ENCODE peak calls at places on chromosomes 2 and 18, in five cellular contexts. One of them, this sample, is unnamed.

GRCh38 chr2:20724500-20725053 is 57.6 kb downstream of the GDF7 start:
- DNase-seq in K562: no peak
- DNase-seq in SK-N-SH: no peak
- DNase-seq in esophagus muscularis mucosa: no peak
- DNase-seq in stomach: no peak
- DNase-seq in this sample: no peak

GRCh38 chr2:17599617-17600016 is 59.1 kb downstream of the VSNL1 start:
- DNase-seq in K562: no peak
- DNase-seq in SK-N-SH: no peak
- DNase-seq in esophagus muscularis mucosa: no peak
- DNase-seq in stomach: no peak
- DNase-seq in this sample: no peak

GRCh38 chr2:1600191-1601063 is 143.9 kb downstream of the PXDN start:
- DNase-seq in K562: no peak
- DNase-seq in SK-N-SH: no peak
- DNase-seq in esophagus muscularis mucosa: no peak
- DNase-seq in stomach: no peak
- DNase-seq in this sample: no peak

GRCh38 chr2:48292429-48292828 is 237.5 kb upstream of the STON1 start:
- DNase-seq in K562: no peak
- DNase-seq in SK-N-SH: no peak
- DNase-seq in esophagus muscularis mucosa: no peak
- DNase-seq in stomach: no peak
- DNase-seq in this sample: no peak

GRCh38 chr2:45978302-45978859 is 318.8 kb upstream of the EPAS1 start:
- DNase-seq in K562: no peak
- DNase-seq in SK-N-SH: no peak
- DNase-seq in esophagus muscularis mucosa: peak; percentile 57
- DNase-seq in stomach: no peak
- DNase-seq in this sample: no peak

GRCh38 chr18:23249348-23249747 is 114.1 kb downstream of the CABLES1 start:
- DNase-seq in K562: no peak
- DNase-seq in SK-N-SH: no peak
- DNase-seq in esophagus muscularis mucosa: no peak
- DNase-seq in stomach: no peak
- DNase-seq in this sample: no peak

GRCh38 chr2:101983928-101984327 is 7.8 kb upstream of the IL1R2 start:
- DNase-seq in K562: no peak
- DNase-seq in SK-N-SH: peak; percentile 33
- DNase-seq in esophagus muscularis mucosa: no peak
- DNase-seq in stomach: no peak
- DNase-seq in this sample: no peak

GRCh38 chr2:9740382-9741040 is 102.8 kb upstream of the TAF1B start:
- DNase-seq in K562: no peak
- DNase-seq in SK-N-SH: no peak
- DNase-seq in esophagus muscularis mucosa: no peak
- DNase-seq in stomach: no peak
- DNase-seq in this sample: no peak

GRCh38 chr2:239328306-239329191 is 72.3 kb downstream of the HDAC4 start:
- DNase-seq in K562: no peak
- DNase-seq in SK-N-SH: peak; percentile 83
- DNase-seq in esophagus muscularis mucosa: no peak
- DNase-seq in stomach: peak; percentile 74
- DNase-seq in this sample: peak; percentile 83

GRCh38 chr2:79669714-79670113 is 156.9 kb downstream of the CTNNA2 start:
- DNase-seq in K562: no peak
- DNase-seq in SK-N-SH: no peak
- DNase-seq in esophagus muscularis mucosa: no peak
- DNase-seq in stomach: no peak
- DNase-seq in this sample: no peak

GRCh38 chr18:61870151-61870550 is 22.7 kb downstream of the RNF152 start:
- DNase-seq in K562: no peak
- DNase-seq in SK-N-SH: peak; percentile 23
- DNase-seq in esophagus muscularis mucosa: no peak
- DNase-seq in stomach: no peak
- DNase-seq in this sample: no peak

GRCh38 chr2:239339726-239340654 is 60.8 kb downstream of the HDAC4 start:
- DNase-seq in K562: no peak
- DNase-seq in SK-N-SH: no peak
- DNase-seq in esophagus muscularis mucosa: peak; percentile 89
- DNase-seq in stomach: no peak
- DNase-seq in this sample: no peak

GRCh38 chr2:240136671-240137292 is 677 bp upstream of the COPS9 start:
- DNase-seq in K562: peak; percentile 17
- DNase-seq in SK-N-SH: no peak
- DNase-seq in esophagus muscularis mucosa: no peak
- DNase-seq in stomach: no peak
- DNase-seq in this sample: no peak

GRCh38 chr2:105518897-105519296 is 120.0 kb upstream of the FHL2 start:
- DNase-seq in K562: no peak
- DNase-seq in SK-N-SH: no peak
- DNase-seq in esophagus muscularis mucosa: peak; percentile 87
- DNase-seq in stomach: no peak
- DNase-seq in this sample: no peak

GRCh38 chr2:188976545-188977268 is 2.5 kb downstream of the COL3A1 start:
- DNase-seq in K562: no peak
- DNase-seq in SK-N-SH: no peak
- DNase-seq in esophagus muscularis mucosa: no peak
- DNase-seq in stomach: no peak
- DNase-seq in this sample: no peak

GRCh38 chr2:147460140-147460539 is 384.7 kb upstream of the ACVR2A start:
- DNase-seq in K562: no peak
- DNase-seq in SK-N-SH: no peak
- DNase-seq in esophagus muscularis mucosa: no peak
- DNase-seq in stomach: no peak
- DNase-seq in this sample: no peak

GRCh38 chr2:199309411-199309810 is 148.3 kb downstream of the SATB2 start:
- DNase-seq in K562: no peak
- DNase-seq in SK-N-SH: no peak
- DNase-seq in esophagus muscularis mucosa: no peak
- DNase-seq in stomach: no peak
- DNase-seq in this sample: no peak

DNA sequence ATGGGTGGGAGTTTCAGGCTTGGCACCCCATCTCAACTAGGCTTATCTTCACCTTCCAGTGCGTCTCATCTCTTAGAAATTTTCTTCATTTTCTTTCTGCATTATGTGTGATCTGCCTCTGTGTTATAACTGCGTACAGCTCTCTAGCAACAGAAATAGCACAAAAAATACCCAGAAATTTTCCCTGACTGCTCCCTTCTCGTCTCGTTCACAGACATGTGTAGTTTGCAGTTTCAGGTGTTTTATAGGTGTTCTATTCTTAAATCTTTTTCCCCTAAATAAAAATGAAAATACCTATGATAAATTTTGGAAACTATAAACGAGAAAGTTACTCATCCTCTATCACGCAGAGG is 48.2 kb downstream of the TET3 start:
- DNase-seq in K562: no peak
- DNase-seq in SK-N-SH: no peak
- DNase-seq in esophagus muscularis mucosa: no peak
- DNase-seq in stomach: no peak
- DNase-seq in this sample: no peak
- TF ChIP-seq EP300 in K562: no peak
- TF ChIP-seq EP300 in SK-N-SH: no peak
- TF ChIP-seq EP300 in esophagus muscularis mucosa: no peak
- TF ChIP-seq EP300 in stomach: no peak
- TF ChIP-seq EP300 in this sample: no peak

DNA sequence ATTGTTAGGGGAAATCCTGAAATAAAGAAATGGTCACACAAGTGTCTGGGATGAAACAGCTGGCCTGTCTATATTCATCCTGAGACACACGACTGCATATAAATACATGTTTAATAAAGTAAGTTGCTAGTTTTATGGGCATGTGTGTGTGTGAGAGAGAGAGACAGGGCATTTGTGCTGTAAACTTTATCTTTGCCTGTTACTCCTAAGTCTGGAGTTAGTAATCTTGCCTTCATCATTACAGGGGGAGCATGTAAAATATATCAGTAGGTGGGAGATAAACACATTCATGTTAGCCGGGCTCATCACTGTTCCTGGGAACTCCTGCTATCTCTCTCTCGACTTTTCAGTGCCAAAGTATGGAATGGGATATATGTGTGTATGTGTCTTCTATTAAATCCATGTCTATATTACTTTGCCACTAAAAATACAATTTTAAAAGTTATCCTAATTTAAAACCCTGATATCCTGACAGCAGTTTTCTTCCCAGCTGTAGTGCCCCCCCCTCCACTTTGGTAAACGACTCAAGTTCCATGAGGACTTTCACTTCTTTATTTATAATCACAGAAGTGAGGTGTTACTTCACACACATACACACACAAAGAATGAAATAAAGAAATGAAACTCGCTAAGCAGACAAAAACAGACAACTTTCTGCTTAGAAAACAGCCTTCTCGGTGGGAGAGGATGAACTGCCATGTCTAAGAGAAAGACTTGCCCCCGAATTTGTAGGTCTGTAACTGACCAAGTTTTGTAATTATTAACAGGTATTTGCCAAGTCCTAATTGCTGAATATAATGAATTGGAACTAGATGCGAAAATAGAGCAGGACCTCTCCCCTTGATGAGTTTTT is 949 bp downstream of the ZEB2 start:
- DNase-seq in K562: no peak
- DNase-seq in SK-N-SH: no peak
- DNase-seq in esophagus muscularis mucosa: no peak
- DNase-seq in stomach: no peak
- DNase-seq in this sample: no peak
- H3K27ac ChIP-seq in K562: peak overlapping the region; percentile 95
- H3K27ac ChIP-seq in SK-N-SH: peak overlapping the region; percentile 95
- H3K27ac ChIP-seq in esophagus muscularis mucosa: peak overlapping the region; percentile 89
- H3K27ac ChIP-seq in stomach: peak overlapping the region; percentile 95
- H3K27ac ChIP-seq in this sample: peak overlapping the region; percentile 98

GRCh38 chr2:174074831-174075230 is 109.7 kb upstream of the SP3 start:
- DNase-seq in K562: peak; percentile 62
- DNase-seq in SK-N-SH: no peak
- DNase-seq in esophagus muscularis mucosa: no peak
- DNase-seq in stomach: no peak
- DNase-seq in this sample: no peak
- TF ChIP-seq EP300 in K562: peak; percentile 94
- TF ChIP-seq EP300 in SK-N-SH: no peak
- TF ChIP-seq EP300 in esophagus muscularis mucosa: no peak
- TF ChIP-seq EP300 in stomach: no peak
- TF ChIP-seq EP300 in this sample: no peak

GRCh38 chr18:13006731-13007550 is 15.8 kb downstream of the CEP192 start:
- DNase-seq in K562: no peak
- DNase-seq in SK-N-SH: no peak
- DNase-seq in esophagus muscularis mucosa: no peak
- DNase-seq in stomach: no peak
- DNase-seq in this sample: no peak
- H3K27ac ChIP-seq in K562: no peak overlapping the region
- H3K27ac ChIP-seq in SK-N-SH: no peak overlapping the region
- H3K27ac ChIP-seq in esophagus muscularis mucosa: no peak overlapping the region
- H3K27ac ChIP-seq in stomach: no peak overlapping the region
- H3K27ac ChIP-seq in this sample: no peak overlapping the region

GRCh38 chr2:151374426-151374825 is 17.0 kb downstream of the TNFAIP6 start:
- DNase-seq in K562: peak; percentile 33
- DNase-seq in SK-N-SH: no peak
- DNase-seq in esophagus muscularis mucosa: no peak
- DNase-seq in stomach: no peak
- DNase-seq in this sample: no peak
- TF ChIP-seq EP300 in K562: no peak
- TF ChIP-seq EP300 in SK-N-SH: no peak
- TF ChIP-seq EP300 in esophagus muscularis mucosa: no peak
- TF ChIP-seq EP300 in stomach: no peak
- TF ChIP-seq EP300 in this sample: no peak